ENCODE peak calls at places on chromosomes 1 and 21, in seven cellular contexts. N, R, L, S, C, Z and G are unnamed samples.
A peak's percentile ranks its signal among the peaks of the same experiment; 100 is the strongest.

GRCh38 chr1:201310986-201311355 is 27.7 kb downstream of the PKP1 start:
- DNase-seq in N (no peak), R (peak; percentile 26), L (peak; percentile 97), S (peak; percentile 13), C (no peak), Z (peak; percentile 34), G (no peak)

GRCh38 chr21:36858320-36858957 is 108.0 kb downstream of the HLCS start:
- DNase-seq in N (no peak), R (no peak), L (no peak), S (no peak), C (no peak), Z (no peak), G (no peak)

GRCh38 chr1:24864409-24864808 is 65.7 kb downstream of the RUNX3 start:
- DNase-seq in N (no peak), R (no peak), L (no peak), S (no peak), C (no peak), Z (no peak), G (no peak)

GRCh38 chr1:52746189-52746588 is 19.9 kb downstream of the ZYG11B start:
- DNase-seq in N (no peak), R (no peak), L (no peak), S (no peak), C (no peak), Z (no peak), G (no peak)

GRCh38 chr1:2209400-2210083 is 15.0 kb upstream of the FAAP20 start:
- DNase-seq in N (no peak), R (no peak), L (no peak), S (no peak), C (no peak), Z (no peak), G (no peak)

GRCh38 chr1:37476460-37477197 is 2.2 kb downstream of the ZC3H12A start:
- DNase-seq in N (peak; percentile 76), R (peak; percentile 85), L (peak; percentile 89), S (peak; percentile 74), C (no peak), Z (peak; percentile 92), G (no peak)

GRCh38 chr1:75677443-75677842 is 47.1 kb upstream of the ACADM start:
- DNase-seq in N (no peak), R (no peak), L (no peak), S (no peak), C (no peak), Z (no peak), G (no peak)

GRCh38 chr1:88088481-88088880 is 595.6 kb upstream of the PKN2 start:
- DNase-seq in N (no peak), R (no peak), L (no peak), S (no peak), C (no peak), Z (no peak), G (no peak)

GRCh38 chr21:36849461-36849860 is 117.0 kb downstream of the HLCS start:
- DNase-seq in N (no peak), R (no peak), L (no peak), S (no peak), C (no peak), Z (no peak), G (no peak)

GRCh38 chr21:44377922-44378645 is 24.7 kb downstream of the TRPM2 start:
- DNase-seq in N (peak; percentile 6), R (no peak), L (no peak), S (no peak), C (no peak), Z (no peak), G (no peak)

GRCh38 chr1:116764466-116764896 is 10.3 kb downstream of the CD2 start:
- DNase-seq in N (no peak), R (no peak), L (no peak), S (no peak), C (no peak), Z (no peak), G (no peak)

GRCh38 chr1:52574594-52574993 is 21.7 kb upstream of the TUT4 start:
- DNase-seq in N (no peak), R (no peak), L (peak; percentile 95), S (peak; percentile 94), C (no peak), Z (peak; percentile 94), G (peak; percentile 92)

GRCh38 chr1:110824192-110824591 is 48.8 kb upstream of the CD53 start:
- DNase-seq in N (no peak), R (no peak), L (no peak), S (no peak), C (no peak), Z (no peak), G (no peak)

GRCh38 chr1:225700889-225701465 is 48.1 kb upstream of the ENAH start:
- DNase-seq in N (no peak), R (no peak), L (no peak), S (peak; percentile 56), C (no peak), Z (no peak), G (peak; percentile 22)

GRCh38 chr1:24980836-24981631 is 51.0 kb upstream of the RUNX3 start:
- DNase-seq in N (no peak), R (no peak), L (peak; percentile 71), S (no peak), C (no peak), Z (no peak), G (no peak)

GRCh38 chr1:184606786-184607185 is 147.9 kb downstream of the EDEM3 start:
- DNase-seq in N (no peak), R (no peak), L (no peak), S (no peak), C (no peak), Z (no peak), G (no peak)

GRCh38 chr21:44353200-44353970 is at the start of gene TRPM2:
- DNase-seq in N (no peak), R (no peak), L (no peak), S (no peak), C (no peak), Z (peak; percentile 43), G (no peak)

GRCh38 chr1:159921251-159921650 is 4.1 kb downstream of the TAGLN2 start:
- DNase-seq in N (no peak), R (no peak), L (peak; percentile 26), S (no peak), C (no peak), Z (no peak), G (no peak)

GRCh38 chr1:159920651-159921050 is 4.7 kb downstream of the TAGLN2 start:
- DNase-seq in N (no peak), R (no peak), L (no peak), S (no peak), C (no peak), Z (no peak), G (no peak)

GRCh38 chr1:159919236-159919865 is 6.0 kb downstream of the TAGLN2 start:
- DNase-seq in N (no peak), R (no peak), L (no peak), S (no peak), C (no peak), Z (no peak), G (no peak)

GRCh38 chr1:159918918-159919195 is 6.5 kb downstream of the TAGLN2 start:
- DNase-seq in N (no peak), R (no peak), L (no peak), S (no peak), C (no peak), Z (no peak), G (no peak)

DNA sequence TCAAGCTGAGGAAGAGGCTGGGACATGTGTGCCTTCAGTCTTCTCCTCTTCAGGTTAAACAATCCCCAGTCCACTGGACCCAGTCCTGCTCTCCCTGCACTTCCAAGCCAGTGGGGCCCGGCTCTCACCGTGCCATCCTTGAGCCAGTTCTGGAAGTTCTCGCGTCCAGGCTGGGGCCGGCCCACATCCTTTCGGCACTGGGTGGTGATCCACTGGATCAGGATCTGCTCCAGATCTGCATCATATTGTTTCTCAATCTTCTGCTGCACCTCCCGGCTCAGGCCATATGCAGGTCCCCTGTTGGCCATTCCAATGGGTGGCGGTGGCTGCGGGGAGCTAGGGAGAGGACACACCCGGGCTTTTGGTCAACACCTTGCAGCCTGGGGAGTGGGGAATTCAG is 5.1 kb downstream of the TAGLN2 start:
- DNase-seq in N (no peak), R (no peak), L (no peak), S (no peak), C (no peak), Z (no peak), G (no peak)
- H3K4me3 ChIP-seq in N (no peak overlapping the region), R (no peak overlapping the region), L (no peak overlapping the region), S (no peak overlapping the region), C (no peak overlapping the region), Z (no peak overlapping the region), G (no peak overlapping the region)

DNA sequence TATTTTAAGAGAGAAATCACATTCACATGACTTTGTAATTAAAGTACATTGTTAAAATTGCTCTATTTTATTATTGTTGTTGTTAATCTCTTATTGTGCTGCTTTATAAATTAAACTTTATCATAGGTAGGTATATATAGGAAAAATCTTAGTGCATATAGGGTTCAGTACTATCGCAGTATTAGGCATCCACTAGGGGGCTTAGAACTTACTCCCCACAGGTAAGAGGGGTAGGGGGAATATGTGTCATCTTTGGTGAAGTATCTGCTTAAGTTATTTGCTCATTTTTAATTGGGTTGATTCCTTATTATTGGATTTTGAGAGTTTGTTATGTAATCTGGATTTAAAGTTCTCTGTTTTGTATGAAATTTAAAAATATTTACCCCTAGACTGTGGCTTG is 385.2 kb downstream of the DUSP10 start:
- DNase-seq in N (no peak), R (no peak), L (no peak), S (no peak), C (no peak), Z (no peak), G (no peak)
- TF ChIP-seq CTCF in N (no peak), R (no peak), L (no peak), S (no peak), C (no peak), Z (no peak), G (no peak)

GRCh38 chr1:219279017-219279770 is 105.5 kb downstream of the LYPLAL1 start:
- DNase-seq in N (no peak), R (no peak), L (no peak), S (peak; percentile 43), C (no peak), Z (peak; percentile 40), G (no peak)
- H3K4me3 ChIP-seq in N (no peak overlapping the region), R (no peak overlapping the region), L (no peak overlapping the region), S (no peak overlapping the region), C (no peak overlapping the region), Z (no peak overlapping the region), G (no peak overlapping the region)

GRCh38 chr1:83950106-83950661 is 48.7 kb downstream of the TTLL7 start:
- DNase-seq in N (no peak), R (no peak), L (no peak), S (no peak), C (no peak), Z (no peak), G (no peak)

GRCh38 chr1:83958704-83959103 is 40.2 kb downstream of the TTLL7 start:
- DNase-seq in N (no peak), R (no peak), L (peak; percentile 4), S (no peak), C (no peak), Z (no peak), G (no peak)

GRCh38 chr1:83959824-83960441 is 39.0 kb downstream of the TTLL7 start:
- DNase-seq in N (no peak), R (no peak), L (peak; percentile 25), S (peak; percentile 34), C (no peak), Z (peak; percentile 25), G (no peak)

DNA sequence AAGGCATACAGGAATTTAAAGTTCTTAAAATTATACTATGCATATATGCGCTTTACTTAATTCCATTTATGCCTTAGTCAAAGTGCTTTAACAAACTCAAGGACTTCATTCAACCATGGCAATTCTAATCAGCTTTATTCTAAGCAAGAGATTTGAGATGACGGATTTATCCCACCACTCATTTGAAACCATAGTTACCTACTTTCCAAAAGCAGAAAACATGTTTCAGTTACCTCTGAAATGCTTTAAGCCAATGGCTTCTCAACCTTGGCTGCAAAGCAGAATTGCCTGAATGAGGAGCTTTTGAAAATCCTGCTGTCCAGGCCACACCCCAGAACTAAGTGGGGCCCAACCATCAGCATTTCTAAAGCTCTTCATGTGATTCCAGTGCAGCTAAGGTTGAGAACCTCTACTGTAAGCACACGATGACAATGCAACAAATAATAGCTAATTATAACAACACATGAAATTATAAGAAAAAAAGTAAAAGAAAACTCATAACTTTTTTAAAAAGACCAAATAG is 44.6 kb downstream of the TTLL7 start:
- DNase-seq in N (no peak), R (no peak), L (no peak), S (no peak), C (no peak), Z (no peak), G (no peak)
- TF ChIP-seq CTCF in N (no peak), R (no peak), L (no peak), S (no peak), C (no peak), Z (no peak), G (no peak)